ENCODE peak calls at places on chromosomes 7 and 10, in eight cellular contexts. G is Calu3; V is GM23248; M is activated CD4-positive, alpha-beta T cell treated with anti-CD3 and anti-CD28 coated beads, Interleukin-2, amount 50 U/mL, for 4 hours; E is NCI-H69; N is GM19239; A is activated T-cell treated with anti-CD3 and anti-CD28 coated beads, Interleukin-2, amount 50 U/mL, for 72 hours; I is HT1080. O is an unnamed sample.

GRCh38 chr7:5549096-5549896 is 125.7 kb upstream of the TNRC18 start:
- DNase-seq in G (peak; percentile 94), V (peak; percentile 96), M (no peak), E (peak; percentile 43), N (no peak), A (no peak), I (peak; percentile 97), O (no peak)

GRCh38 chr10:68871731-68872342 is 29.3 kb upstream of the DDX50 start:
- DNase-seq in G (no peak), V (peak; percentile 36), M (no peak), E (peak; percentile 94), N (no peak), A (no peak), I (peak; percentile 45), O (no peak)

GRCh38 chr10:116418394-116418793 is 9.3 kb upstream of the PNLIPRP3 start:
- DNase-seq in G (no peak), V (no peak), M (no peak), E (no peak), N (no peak), A (no peak), I (peak; percentile 51), O (no peak)

GRCh38 chr7:130154501-130155317 is 50.5 kb downstream of the TMEM209 start:
- DNase-seq in G (no peak), V (no peak), M (no peak), E (peak; percentile 99), N (no peak), A (no peak), I (no peak), O (no peak)

GRCh38 chr10:91034042-91034441 is 113.2 kb upstream of the ANKRD1 start:
- DNase-seq in G (no peak), V (no peak), M (peak; percentile 1), E (no peak), N (no peak), A (peak; percentile 20), I (peak; percentile 25), O (no peak)

GRCh38 chr7:150631084-150631824 is 931 bp downstream of the GIMAP6 start:
- DNase-seq in G (no peak), V (no peak), M (peak; percentile 40), E (no peak), N (no peak), A (peak; percentile 39), I (no peak), O (no peak)

GRCh38 chr10:22047812-22048211 is 44.3 kb upstream of the DNAJC1 start:
- DNase-seq in G (no peak), V (no peak), M (no peak), E (no peak), N (no peak), A (no peak), I (no peak), O (no peak)

GRCh38 chr7:4683884-4684565 is 1.9 kb downstream of the FOXK1 start:
- DNase-seq in G (peak; percentile 60), V (peak; percentile 84), M (peak; percentile 37), E (peak; percentile 59), N (no peak), A (peak; percentile 46), I (peak; percentile 75), O (peak; percentile 41)

GRCh38 chr7:86949052-86949778 is 110.2 kb downstream of the ELAPOR2 start:
- DNase-seq in G (no peak), V (no peak), M (no peak), E (no peak), N (no peak), A (no peak), I (no peak), O (no peak)

GRCh38 chr7:159086301-159086925 is 58.3 kb downstream of the VIPR2 start:
- DNase-seq in G (no peak), V (no peak), M (no peak), E (no peak), N (no peak), A (no peak), I (no peak), O (no peak)

GRCh38 chr7:26954929-26955328 is 90.5 kb upstream of the SKAP2 start:
- DNase-seq in G (no peak), V (no peak), M (no peak), E (no peak), N (no peak), A (no peak), I (no peak), O (no peak)

GRCh38 chr7:28729685-28730084 is 228.4 kb downstream of the TRIL start:
- DNase-seq in G (no peak), V (peak; percentile 75), M (no peak), E (peak; percentile 80), N (no peak), A (no peak), I (peak; percentile 38), O (no peak)

GRCh38 chr7:74337926-74338325 is 48.7 kb downstream of the CLIP2 start:
- DNase-seq in G (no peak), V (no peak), M (no peak), E (no peak), N (no peak), A (no peak), I (no peak), O (no peak)

GRCh38 chr10:116146374-116146773 is 126.6 kb downstream of the GFRA1 start:
- DNase-seq in G (no peak), V (peak; percentile 63), M (no peak), E (peak; percentile 6), N (no peak), A (no peak), I (peak; percentile 7), O (no peak)

GRCh38 chr7:41134242-41134872 is 568.5 kb downstream of the INHBA start:
- DNase-seq in G (no peak), V (peak; percentile 49), M (no peak), E (peak; percentile 21), N (no peak), A (no peak), I (peak; percentile 73), O (no peak)

GRCh38 chr10:16991011-16991410 is 138.6 kb downstream of the CUBN start:
- DNase-seq in G (no peak), V (no peak), M (no peak), E (no peak), N (no peak), A (no peak), I (no peak), O (no peak)

GRCh38 chr7:91636728-91637127 is 243.8 kb downstream of the MTERF1 start:
- DNase-seq in G (no peak), V (no peak), M (no peak), E (no peak), N (no peak), A (no peak), I (no peak), O (no peak)

GRCh38 chr10:129978980-129979379 is 14.9 kb upstream of the EBF3 start:
- DNase-seq in G (no peak), V (no peak), M (no peak), E (no peak), N (no peak), A (no peak), I (no peak), O (no peak)

GRCh38 chr7:157263156-157263555 is 73.6 kb upstream of the DNAJB6 start:
- DNase-seq in G (no peak), V (no peak), M (no peak), E (no peak), N (no peak), A (no peak), I (no peak), O (no peak)

GRCh38 chr7:135328053-135328452 is 94.4 kb downstream of the STRA8 start:
- DNase-seq in G (no peak), V (no peak), M (no peak), E (no peak), N (no peak), A (no peak), I (no peak), O (no peak)

GRCh38 chr10:6095810-6096209 is 7.0 kb downstream of the RBM17 start:
- DNase-seq in G (no peak), V (no peak), M (no peak), E (peak; percentile 4), N (no peak), A (no peak), I (no peak), O (no peak)

GRCh38 chr10:93115661-93116383 is 42.1 kb downstream of the CYP26A1 start:
- DNase-seq in G (peak; percentile 75), V (peak; percentile 62), M (peak; percentile 63), E (peak; percentile 63), N (peak; percentile 42), A (peak; percentile 73), I (peak; percentile 57), O (peak; percentile 86)

O was measured in tibial nerve.